ENCODE peak calls at places on chromosomes 3 and 15, in six cellular contexts. One of them, this sample, is unnamed. For H3K4me1, the result is how much of the 10 kb centered on the place peaks cover.

GRCh38 chr3:28576590-28577220 is 228.1 kb upstream of the AZI2 start:
- DNase-seq in K562: no peak
- DNase-seq in GM12878: no peak
- DNase-seq in HCT116: no peak
- DNase-seq in HepG2: no peak
- DNase-seq in SK-N-SH: peak
- DNase-seq in this sample: no peak

GRCh38 chr15:91456921-91457320 is 356.9 kb downstream of the SV2B start:
- DNase-seq in SK-N-SH: no peak
- DNase-seq in K562: no peak
- DNase-seq in HCT116: no peak
- DNase-seq in GM12878: no peak
- DNase-seq in HepG2: no peak
- DNase-seq in this sample: no peak

GRCh38 chr3:8324727-8325126 is 176.9 kb upstream of the LMCD1 start:
- DNase-seq in K562: no peak
- DNase-seq in HCT116: peak
- DNase-seq in GM12878: no peak
- DNase-seq in HepG2: peak
- DNase-seq in SK-N-SH: peak
- DNase-seq in this sample: peak

GRCh38 chr3:8562081-8562595 is 60.5 kb downstream of the LMCD1 start:
- DNase-seq in SK-N-SH: no peak
- DNase-seq in K562: no peak
- DNase-seq in HCT116: no peak
- DNase-seq in GM12878: no peak
- DNase-seq in HepG2: no peak
- DNase-seq in this sample: no peak

GRCh38 chr15:93121994-93122910 is 33.2 kb upstream of the RGMA start:
- DNase-seq in HCT116: no peak
- DNase-seq in GM12878: no peak
- DNase-seq in HepG2: no peak
- DNase-seq in K562: no peak
- DNase-seq in SK-N-SH: no peak
- DNase-seq in this sample: no peak

GRCh38 chr3:189389346-189389745 is 217.6 kb downstream of the TPRG1 start:
- DNase-seq in GM12878: no peak
- DNase-seq in SK-N-SH: no peak
- DNase-seq in HepG2: no peak
- DNase-seq in K562: no peak
- DNase-seq in HCT116: no peak
- DNase-seq in this sample: no peak

GRCh38 chr3:4656059-4656458 is 162.9 kb downstream of the ITPR1 start:
- DNase-seq in HCT116: peak
- DNase-seq in SK-N-SH: peak
- DNase-seq in GM12878: no peak
- DNase-seq in K562: peak
- DNase-seq in HepG2: peak
- DNase-seq in this sample: peak

GRCh38 chr3:126545544-126545943 is 13.2 kb downstream of the C3orf22 start:
- DNase-seq in HepG2: no peak
- DNase-seq in K562: no peak
- DNase-seq in SK-N-SH: peak
- DNase-seq in HCT116: no peak
- DNase-seq in GM12878: no peak
- DNase-seq in this sample: no peak

GRCh38 chr3:97872209-97873042 is 50.6 kb downstream of the CRYBG3 start:
- DNase-seq in K562: no peak
- DNase-seq in SK-N-SH: peak
- DNase-seq in HepG2: no peak
- DNase-seq in GM12878: no peak
- DNase-seq in HCT116: no peak
- DNase-seq in this sample: no peak

GRCh38 chr3:147299656-147300055 is 106.7 kb downstream of the ZIC4 start:
- DNase-seq in K562: no peak
- DNase-seq in HepG2: no peak
- DNase-seq in HCT116: no peak
- DNase-seq in SK-N-SH: no peak
- DNase-seq in GM12878: no peak
- DNase-seq in this sample: no peak

GRCh38 chr15:100314809-100315400 is 26.9 kb downstream of the ADAMTS17 start:
- DNase-seq in K562: no peak
- DNase-seq in SK-N-SH: no peak
- DNase-seq in HepG2: no peak
- DNase-seq in HCT116: no peak
- DNase-seq in GM12878: no peak
- DNase-seq in this sample: no peak

GRCh38 chr15:100318880-100319279 is 22.9 kb downstream of the ADAMTS17 start:
- DNase-seq in HepG2: no peak
- DNase-seq in SK-N-SH: no peak
- DNase-seq in K562: no peak
- DNase-seq in GM12878: no peak
- DNase-seq in HCT116: no peak
- DNase-seq in this sample: no peak
- TF ChIP-seq YY1 in HepG2: no peak
- TF ChIP-seq YY1 in SK-N-SH: no peak
- TF ChIP-seq YY1 in K562: no peak
- TF ChIP-seq YY1 in GM12878: no peak
- TF ChIP-seq YY1 in HCT116: no peak
- TF ChIP-seq YY1 in this sample: no peak

GRCh38 chr3:58047806-58048205 is 39.6 kb downstream of the FLNB start:
- DNase-seq in HepG2: no peak
- DNase-seq in SK-N-SH: no peak
- DNase-seq in HCT116: no peak
- DNase-seq in K562: no peak
- DNase-seq in GM12878: no peak
- DNase-seq in this sample: no peak

GRCh38 chr3:58044656-58045055 is 36.4 kb downstream of the FLNB start:
- DNase-seq in SK-N-SH: no peak
- DNase-seq in GM12878: no peak
- DNase-seq in HepG2: no peak
- DNase-seq in HCT116: no peak
- DNase-seq in K562: no peak
- DNase-seq in this sample: no peak

GRCh38 chr3:58042947-58043707 is 34.9 kb downstream of the FLNB start:
- DNase-seq in K562: no peak
- DNase-seq in HCT116: no peak
- DNase-seq in GM12878: no peak
- DNase-seq in HepG2: no peak
- DNase-seq in SK-N-SH: no peak
- DNase-seq in this sample: no peak

GRCh38 chr3:58043933-58044332 is 35.7 kb downstream of the FLNB start:
- DNase-seq in HepG2: no peak
- DNase-seq in GM12878: no peak
- DNase-seq in K562: no peak
- DNase-seq in SK-N-SH: no peak
- DNase-seq in HCT116: no peak
- DNase-seq in this sample: no peak

GRCh38 chr3:58045084-58045483 is 36.9 kb downstream of the FLNB start:
- DNase-seq in HCT116: no peak
- DNase-seq in SK-N-SH: no peak
- DNase-seq in HepG2: no peak
- DNase-seq in GM12878: no peak
- DNase-seq in K562: no peak
- DNase-seq in this sample: no peak
- H3K4me1 ChIP-seq in HCT116: half or more
- H3K4me1 ChIP-seq in SK-N-SH: under half
- H3K4me1 ChIP-seq in HepG2: half or more
- H3K4me1 ChIP-seq in GM12878: under half
- H3K4me1 ChIP-seq in K562: under half
- H3K4me1 ChIP-seq in this sample: under half

GRCh38 chr3:194134757-194135515 is 1.0 kb upstream of the HES1 start:
- DNase-seq in GM12878: peak
- DNase-seq in HCT116: peak
- DNase-seq in HepG2: peak
- DNase-seq in SK-N-SH: peak
- DNase-seq in K562: peak
- DNase-seq in this sample: peak
- TF ChIP-seq YY1 in GM12878: no peak
- TF ChIP-seq YY1 in HCT116: no peak
- TF ChIP-seq YY1 in HepG2: peak
- TF ChIP-seq YY1 in SK-N-SH: peak
- TF ChIP-seq YY1 in K562: no peak
- TF ChIP-seq YY1 in this sample: no peak

DNA sequence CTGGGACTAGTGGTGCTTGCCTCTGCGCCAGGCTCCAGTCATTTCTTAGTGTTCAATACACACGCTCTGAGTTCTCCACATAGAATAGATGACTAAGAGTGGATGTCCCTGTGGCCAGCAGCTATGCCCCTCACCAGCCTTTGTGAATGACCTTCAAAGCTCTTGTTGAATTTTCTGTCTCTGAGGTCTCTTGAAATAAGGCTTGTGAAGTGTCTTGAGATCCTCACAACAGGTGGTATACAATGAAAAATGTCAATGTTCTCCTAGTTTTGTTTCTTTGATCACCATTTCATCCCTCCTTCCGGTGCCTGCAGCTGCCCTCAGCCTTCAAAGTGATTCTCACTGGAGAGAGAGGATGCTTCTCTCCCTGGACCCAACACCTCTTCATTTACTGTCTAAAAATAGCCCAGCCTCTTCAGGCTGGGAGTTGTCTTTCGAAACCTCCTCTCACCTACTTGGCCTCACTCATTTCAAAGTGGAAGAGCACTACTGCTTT is 5.4 kb downstream of the MAPKBP1 start:
- DNase-seq in GM12878: no peak
- DNase-seq in HCT116: no peak
- DNase-seq in SK-N-SH: no peak
- DNase-seq in HepG2: no peak
- DNase-seq in K562: no peak
- DNase-seq in this sample: no peak
- H3K4me1 ChIP-seq in GM12878: under half
- H3K4me1 ChIP-seq in HCT116: under half
- H3K4me1 ChIP-seq in SK-N-SH: under half
- H3K4me1 ChIP-seq in HepG2: half or more
- H3K4me1 ChIP-seq in K562: under half
- H3K4me1 ChIP-seq in this sample: under half

GRCh38 chr15:90421527-90421926 is 33.5 kb downstream of the IQGAP1 start:
- DNase-seq in K562: no peak
- DNase-seq in SK-N-SH: no peak
- DNase-seq in HepG2: no peak
- DNase-seq in GM12878: no peak
- DNase-seq in HCT116: no peak
- DNase-seq in this sample: no peak

GRCh38 chr15:90420488-90420850 is 32.4 kb downstream of the IQGAP1 start:
- DNase-seq in HepG2: no peak
- DNase-seq in K562: no peak
- DNase-seq in HCT116: no peak
- DNase-seq in SK-N-SH: no peak
- DNase-seq in GM12878: no peak
- DNase-seq in this sample: no peak

GRCh38 chr15:90418627-90419026 is 30.6 kb downstream of the IQGAP1 start:
- DNase-seq in HCT116: no peak
- DNase-seq in GM12878: no peak
- DNase-seq in HepG2: no peak
- DNase-seq in SK-N-SH: no peak
- DNase-seq in K562: no peak
- DNase-seq in this sample: no peak

GRCh38 chr15:90419202-90419601 is 31.2 kb downstream of the IQGAP1 start:
- DNase-seq in K562: no peak
- DNase-seq in SK-N-SH: no peak
- DNase-seq in HepG2: no peak
- DNase-seq in HCT116: no peak
- DNase-seq in GM12878: no peak
- DNase-seq in this sample: no peak

DNA sequence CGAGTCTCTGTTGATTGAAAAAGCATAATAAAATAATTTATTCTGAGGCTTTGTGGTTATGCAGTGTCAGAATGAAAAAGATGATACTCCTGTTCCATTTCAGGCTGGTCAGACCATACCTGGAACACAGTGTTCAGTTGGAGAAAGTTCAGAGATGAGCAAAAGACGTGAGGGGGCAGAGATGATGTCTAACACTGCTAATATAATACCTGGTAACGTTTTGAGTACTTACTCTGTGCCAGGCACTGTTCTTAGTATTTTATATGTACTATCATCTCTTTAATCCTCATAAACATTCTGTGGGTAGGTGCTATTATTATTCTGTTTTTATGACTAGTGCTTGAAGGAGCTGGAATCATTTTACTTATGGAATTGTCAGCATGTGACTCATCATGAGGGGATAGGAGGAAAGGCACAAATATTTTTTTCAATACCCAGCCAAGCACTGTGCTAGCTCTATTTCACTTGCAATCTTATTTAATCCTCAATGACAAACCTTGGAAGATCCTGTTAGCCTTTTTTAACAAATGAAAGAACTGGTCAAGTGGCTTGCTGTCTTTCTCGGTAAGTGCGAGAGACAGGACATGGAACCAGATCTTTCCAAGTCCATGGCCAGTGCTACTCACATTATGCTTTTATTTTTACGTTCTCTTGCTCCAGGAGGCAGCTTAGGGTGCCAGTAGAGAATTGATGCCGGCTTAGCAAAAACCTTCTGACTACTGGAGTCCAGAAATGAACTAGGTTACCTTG is 31.9 kb downstream of the IQGAP1 start:
- DNase-seq in HCT116: no peak
- DNase-seq in SK-N-SH: no peak
- DNase-seq in HepG2: no peak
- DNase-seq in GM12878: peak
- DNase-seq in K562: no peak
- DNase-seq in this sample: no peak
- TF ChIP-seq YY1 in HCT116: no peak
- TF ChIP-seq YY1 in SK-N-SH: peak
- TF ChIP-seq YY1 in HepG2: no peak
- TF ChIP-seq YY1 in GM12878: no peak
- TF ChIP-seq YY1 in K562: no peak
- TF ChIP-seq YY1 in this sample: no peak

This sample was measured in NT2/D1.